ENCODE peak calls at places on chromosomes 3 and 15, in ten cellular contexts. S is effector memory CD4-positive, alpha-beta T cell; U is CD8-positive, alpha-beta T cell; B is small intestine; O is lung; L is psoas muscle; M is suprapubic skin; J is prostate gland; V is sigmoid colon; D is body of pancreas. N is an unnamed sample.
A peak's percentile ranks its signal among the peaks of the same experiment; 100 is the strongest.

GRCh38 chr15:45225506-45226273 is 26.3 kb upstream of the SLC28A2 start:
- DNase-seq in S (no peak), U (no peak), B (peak; percentile 59), O (no peak), L (no peak), M (no peak), J (no peak), V (no peak), D (peak; percentile 46), N (peak; percentile 20)

GRCh38 chr3:68973635-68974034 is 39.8 kb downstream of the EOGT start:
- DNase-seq in S (no peak), U (no peak), B (no peak), O (no peak), L (no peak), M (no peak), J (no peak), V (no peak), D (no peak), N (no peak)

GRCh38 chr15:101175396-101175795 is 76.5 kb downstream of the CHSY1 start:
- DNase-seq in S (no peak), U (no peak), B (no peak), O (no peak), L (no peak), M (no peak), J (no peak), V (no peak), D (no peak), N (no peak)

GRCh38 chr3:116314476-116314875 is 130.8 kb downstream of the LSAMP start:
- DNase-seq in S (no peak), U (no peak), B (no peak), O (no peak), L (no peak), M (no peak), J (no peak), V (no peak), D (no peak), N (no peak)

GRCh38 chr3:25830373-25831305 is 40.7 kb downstream of the OXSM start:
- DNase-seq in S (no peak), U (no peak), B (no peak), O (no peak), L (no peak), M (no peak), J (peak; percentile 53), V (no peak), D (no peak), N (peak; percentile 18)

GRCh38 chr15:65077981-65078352 is 1.4 kb downstream of the KBTBD13 start:
- DNase-seq in S (peak; percentile 20), U (peak; percentile 50), B (peak; percentile 93), O (peak; percentile 69), L (peak; percentile 74), M (no peak), J (no peak), V (peak; percentile 89), D (peak; percentile 70), N (no peak)

GRCh38 chr15:74422723-74423442 is 10.9 kb downstream of the SEMA7A start:
- DNase-seq in S (no peak), U (no peak), B (no peak), O (peak; percentile 36), L (no peak), M (no peak), J (no peak), V (no peak), D (no peak), N (no peak)

GRCh38 chr15:89400121-89400996 is 65.7 kb upstream of the POLG start:
- DNase-seq in S (no peak), U (no peak), B (no peak), O (no peak), L (no peak), M (no peak), J (no peak), V (no peak), D (no peak), N (no peak)

GRCh38 chr3:22908974-22909507 is 294.1 kb upstream of the UBE2E2 start:
- DNase-seq in S (no peak), U (no peak), B (no peak), O (no peak), L (no peak), M (no peak), J (no peak), V (no peak), D (no peak), N (peak; percentile 21)

GRCh38 chr3:171350364-171350763 is 109.8 kb downstream of the TNIK start:
- DNase-seq in S (no peak), U (no peak), B (no peak), O (no peak), L (no peak), M (no peak), J (no peak), V (no peak), D (no peak), N (no peak)

GRCh38 chr3:184359610-184360009 is 1.8 kb downstream of the CLCN2 start:
- DNase-seq in S (no peak), U (no peak), B (no peak), O (no peak), L (no peak), M (no peak), J (no peak), V (no peak), D (peak; percentile 49), N (no peak)

GRCh38 chr3:82055792-82056191 is 294.3 kb upstream of the GBE1 start:
- DNase-seq in S (no peak), U (no peak), B (no peak), O (no peak), L (no peak), M (no peak), J (peak; percentile 30), V (no peak), D (no peak), N (peak; percentile 2)

GRCh38 chr3:12891985-12892839 is 50.8 kb upstream of the RPL32 start:
- DNase-seq in S (peak; percentile 23), U (peak; percentile 47), B (peak; percentile 65), O (peak; percentile 39), L (peak; percentile 18), M (no peak), J (peak; percentile 42), V (no peak), D (peak; percentile 59), N (peak; percentile 78)

GRCh38 chr3:25429960-25430941 is 2.2 kb downstream of the RARB start:
- DNase-seq in S (no peak), U (no peak), B (no peak), O (no peak), L (no peak), M (no peak), J (no peak), V (no peak), D (no peak), N (no peak)

GRCh38 chr3:105495021-105495420 is 128.3 kb downstream of the ALCAM start:
- DNase-seq in S (no peak), U (no peak), B (no peak), O (no peak), L (no peak), M (no peak), J (no peak), V (no peak), D (no peak), N (no peak)

GRCh38 chr3:142051351-142051750 is 98.0 kb downstream of the TFDP2 start:
- DNase-seq in S (no peak), U (no peak), B (no peak), O (no peak), L (no peak), M (no peak), J (no peak), V (no peak), D (no peak), N (no peak)
- H3K4me1 ChIP-seq in S (no peaks in the 10 kb centered on the region), U (no peaks in the 10 kb centered on the region), B (no peaks in the 10 kb centered on the region), O (no peaks in the 10 kb centered on the region), L (no peaks in the 10 kb centered on the region), M (no peaks in the 10 kb centered on the region), J (no peaks in the 10 kb centered on the region), V (no peaks in the 10 kb centered on the region), D (no peaks in the 10 kb centered on the region), N (peaks cover under 1% of the 10 kb centered on the region)

GRCh38 chr3:8622873-8623725 is 21.5 kb downstream of the SSUH2 start:
- DNase-seq in S (no peak), U (peak; percentile 30), B (peak; percentile 67), O (peak; percentile 49), L (peak; percentile 72), M (peak; percentile 56), J (peak; percentile 66), V (peak; percentile 64), D (peak; percentile 76), N (peak; percentile 80)

GRCh38 chr3:8621141-8621540 is 23.5 kb downstream of the SSUH2 start:
- DNase-seq in S (no peak), U (no peak), B (no peak), O (no peak), L (no peak), M (peak; percentile 39), J (no peak), V (peak; percentile 27), D (no peak), N (no peak)

GRCh38 chr3:8623741-8624140 is 20.9 kb downstream of the SSUH2 start:
- DNase-seq in S (no peak), U (no peak), B (no peak), O (no peak), L (no peak), M (no peak), J (no peak), V (no peak), D (no peak), N (no peak)

GRCh38 chr3:8619548-8619947 is 25.1 kb downstream of the SSUH2 start:
- DNase-seq in S (no peak), U (no peak), B (no peak), O (no peak), L (no peak), M (peak; percentile 40), J (peak; percentile 60), V (peak; percentile 27), D (no peak), N (no peak)

GRCh38 chr3:8621872-8622271 is 22.7 kb downstream of the SSUH2 start:
- DNase-seq in S (no peak), U (no peak), B (no peak), O (no peak), L (no peak), M (peak; percentile 59), J (no peak), V (peak; percentile 64), D (no peak), N (no peak)
- H3K27ac ChIP-seq in S (no peak overlapping the region), U (no peak overlapping the region), B (peak overlapping the region; percentile 53), O (peak overlapping the region; percentile 55), L (no peak overlapping the region), M (no peak overlapping the region), J (no peak overlapping the region), V (no peak overlapping the region), D (no peak overlapping the region), N (no peak overlapping the region)

GRCh38 chr3:181859518-181859917 is 147.8 kb downstream of the SOX2 start:
- DNase-seq in S (no peak), U (no peak), B (no peak), O (no peak), L (no peak), M (no peak), J (no peak), V (no peak), D (no peak), N (no peak)
- H3K4me3 ChIP-seq in S (no peak overlapping the region), U (no peak overlapping the region), B (no peak overlapping the region), O (no peak overlapping the region), L (no peak overlapping the region), M (no peak overlapping the region), J (no peak overlapping the region), V (no peak overlapping the region), D (no peak overlapping the region), N (no peak overlapping the region)

DNA sequence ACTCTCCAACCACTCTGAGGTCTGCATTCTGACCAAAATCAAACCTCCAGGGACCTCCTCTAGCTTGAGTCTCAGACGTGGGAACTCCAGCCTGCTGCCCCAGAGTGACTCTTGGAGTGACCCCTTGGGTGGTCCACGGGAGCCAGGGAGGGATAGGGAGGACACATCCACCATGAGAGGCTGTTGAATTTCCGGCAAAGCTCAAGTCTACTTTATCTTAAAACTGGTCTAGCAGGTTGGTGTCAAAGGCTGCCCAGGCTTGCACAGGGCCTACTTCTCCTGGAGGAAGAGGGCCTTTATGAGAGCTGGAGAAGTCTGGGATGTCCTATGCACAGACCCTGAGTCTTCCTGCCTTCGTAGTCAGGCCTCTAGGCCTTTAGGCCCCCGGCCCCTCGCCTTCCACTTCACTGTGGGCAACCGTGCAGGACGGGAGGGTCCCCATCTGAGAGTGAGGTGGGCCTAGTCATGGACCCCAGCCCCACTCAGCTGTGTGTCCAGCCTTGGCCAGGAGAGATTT is 8.8 kb downstream of the CISH start:
- DNase-seq in S (no peak), U (no peak), B (peak; percentile 73), O (no peak), L (no peak), M (no peak), J (peak; percentile 76), V (no peak), D (peak; percentile 70), N (no peak)
- H3K4me1 ChIP-seq in S (peaks cover 87% of the 10 kb centered on the region), U (peaks cover 91% of the 10 kb centered on the region), B (peaks cover 9% of the 10 kb centered on the region), O (peaks cover 53% of the 10 kb centered on the region), L (peaks cover 75% of the 10 kb centered on the region), M (peaks cover 90% of the 10 kb centered on the region), J (peaks cover 25% of the 10 kb centered on the region), V (peaks cover 38% of the 10 kb centered on the region), D (peaks cover 99% of the 10 kb centered on the region), N (peaks cover 23% of the 10 kb centered on the region)

N was measured in SJCRH30.